ENCODE peak calls at places on chromosomes 2 and 18, in seven cellular contexts. U is HCT116, D is MM.1S, Q is PC-3, W is GM23338, C is hepatocyte, Z is neural progenitor cell. M is an unnamed sample.

GRCh38 chr2:239167011-239167673 is 233.7 kb downstream of the HDAC4 start:
- DNase-seq in Z (no peak), D (no peak), C (no peak), W (no peak), U (no peak), Q (no peak), M (no peak)

GRCh38 chr18:67232406-67232805 is 284.1 kb downstream of the DSEL start:
- DNase-seq in U (no peak), Q (peak; percentile 67), C (no peak), Z (no peak), D (no peak), W (peak; percentile 29), M (peak; percentile 88)

GRCh38 chr2:5365871-5366461 is 326.2 kb upstream of the SOX11 start:
- DNase-seq in C (peak; percentile 89), W (peak; percentile 82), Z (peak; percentile 88), U (no peak), D (peak; percentile 63), Q (peak; percentile 78), M (peak; percentile 11)

GRCh38 chr2:109173311-109174171 is 44.5 kb downstream of the SH3RF3 start:
- DNase-seq in D (no peak), Z (peak; percentile 75), W (peak; percentile 33), Q (no peak), C (peak; percentile 48), U (no peak), M (peak; percentile 93)

GRCh38 chr2:68766378-68766845 is 31.8 kb downstream of the ARHGAP25 start:
- DNase-seq in Q (no peak), Z (no peak), W (no peak), D (peak; percentile 84), U (no peak), C (peak; percentile 66), M (no peak)

GRCh38 chr2:119022678-119023077 is 80.7 kb downstream of the MARCO start:
- DNase-seq in Z (no peak), Q (no peak), D (no peak), U (no peak), W (no peak), C (no peak), M (no peak)

GRCh38 chr2:117982376-117983033 is 31.4 kb downstream of the CCDC93 start:
- DNase-seq in D (no peak), Z (peak; percentile 32), W (peak; percentile 67), C (no peak), U (no peak), Q (no peak), M (no peak)

GRCh38 chr2:18883626-18884456 is 294.5 kb upstream of the NT5C1B start:
- DNase-seq in Z (peak; percentile 11), C (no peak), Q (peak; percentile 69), U (peak; percentile 7), W (peak; percentile 37), D (peak; percentile 38), M (peak; percentile 61)

GRCh38 chr2:143950675-143951074 is 569.2 kb downstream of the ZEB2 start:
- DNase-seq in D (no peak), Z (no peak), W (no peak), Q (peak; percentile 29), U (no peak), C (no peak), M (no peak)

GRCh38 chr2:143948710-143949109 is 571.2 kb downstream of the ZEB2 start:
- DNase-seq in Z (no peak), C (no peak), Q (no peak), U (no peak), W (no peak), D (no peak), M (peak; percentile 49)

GRCh38 chr2:143953386-143953785 is 566.5 kb downstream of the ZEB2 start:
- DNase-seq in Q (no peak), D (no peak), W (no peak), C (no peak), Z (no peak), U (no peak), M (no peak)

GRCh38 chr2:143946436-143947385 is 573.2 kb downstream of the ZEB2 start:
- DNase-seq in U (no peak), C (no peak), W (no peak), D (no peak), Q (no peak), Z (no peak), M (peak; percentile 67)

GRCh38 chr2:143949121-143949848 is 570.6 kb downstream of the ZEB2 start:
- DNase-seq in W (no peak), D (no peak), U (no peak), C (no peak), Z (no peak), Q (no peak), M (peak; percentile 55)
- TF ChIP-seq EZH2phosphoT487 in W (no peak), D (no peak), U (no peak), C (no peak), Z (no peak), Q (no peak), M (no peak)

GRCh38 chr2:37325625-37326071 is 1.0 kb upstream of the PRKD3 start:
- DNase-seq in D (peak; percentile 35), Z (no peak), C (no peak), U (no peak), Q (no peak), W (no peak), M (no peak)
- TF ChIP-seq EZH2 in D (no peak), Z (no peak), C (no peak), U (no peak), Q (no peak), W (no peak), M (no peak)

GRCh38 chr2:9844036-9844483 is 786 bp downstream of the TAF1B start:
- DNase-seq in U (no peak), W (peak; percentile 29), D (peak; percentile 32), Z (peak; percentile 25), Q (peak; percentile 40), C (no peak), M (peak; percentile 68)

GRCh38 chr2:9846554-9846953 is 3.3 kb downstream of the TAF1B start:
- DNase-seq in U (no peak), C (no peak), Q (peak; percentile 75), W (no peak), D (no peak), Z (no peak), M (peak; percentile 43)

GRCh38 chr2:9843229-9844035 is at the start of gene TAF1B:
- DNase-seq in D (peak; percentile 92), Q (peak; percentile 96), Z (peak; percentile 97), U (peak; percentile 91), W (peak; percentile 98), C (peak; percentile 96), M (peak; percentile 98)

GRCh38 chr2:9844581-9844980 is 1.3 kb downstream of the TAF1B start:
- DNase-seq in Q (peak; percentile 57), U (no peak), Z (no peak), C (no peak), D (peak; percentile 59), W (no peak), M (peak; percentile 53)

DNA sequence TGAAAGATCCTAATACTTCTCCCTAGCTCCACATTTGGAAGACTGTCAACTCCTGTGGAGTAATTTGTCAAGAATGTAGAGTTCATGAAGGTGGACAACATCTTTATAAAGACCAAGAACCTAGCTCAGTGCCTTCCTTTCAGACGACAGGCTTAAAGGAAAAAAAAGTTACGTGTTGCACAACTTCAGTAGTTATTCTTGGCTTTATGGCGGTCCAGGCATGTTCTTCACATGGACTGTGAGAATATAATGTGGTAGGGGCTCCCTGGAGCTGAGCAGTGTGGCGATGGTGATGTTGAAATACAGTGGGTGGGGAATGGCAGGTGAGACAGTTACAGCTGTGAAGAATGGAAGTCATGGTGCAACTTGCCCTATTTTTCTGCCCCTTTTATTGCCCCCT is 3.9 kb downstream of the TAF1B start:
- DNase-seq in D (no peak), U (no peak), W (no peak), C (no peak), Z (no peak), Q (peak; percentile 34), M (peak; percentile 13)
- H3K4me2 ChIP-seq in D (no peak overlapping the region), U (no peak overlapping the region), W (no peak overlapping the region), C (no peak overlapping the region), Z (no peak overlapping the region), Q (peak overlapping the region; percentile 67), M (no peak overlapping the region)

DNA sequence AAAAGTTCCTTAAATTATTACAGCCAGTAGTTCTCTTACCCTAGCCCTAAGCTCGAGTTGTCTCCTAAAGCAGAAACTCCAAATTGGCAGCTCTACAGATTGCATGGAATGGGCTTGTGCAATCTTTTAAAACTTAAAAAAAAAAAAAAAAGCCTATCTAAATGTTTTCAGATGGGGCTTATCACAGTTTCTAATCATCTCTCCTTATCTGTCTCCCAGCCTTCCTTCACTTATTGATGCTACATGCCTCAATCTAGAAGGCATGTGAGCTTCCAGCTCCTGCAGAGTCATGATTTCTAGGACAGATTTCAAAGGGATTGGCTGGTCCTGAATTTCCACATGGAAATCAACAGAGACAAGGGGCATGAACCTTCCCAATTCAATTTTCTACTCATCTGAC is 33.1 kb upstream of the PELI1 start:
- DNase-seq in Q (no peak), W (no peak), D (no peak), C (no peak), U (no peak), Z (no peak), M (peak; percentile 46)
- TF ChIP-seq EZH2phosphoT487 in Q (no peak), W (no peak), D (no peak), C (no peak), U (no peak), Z (no peak), M (no peak)

DNA sequence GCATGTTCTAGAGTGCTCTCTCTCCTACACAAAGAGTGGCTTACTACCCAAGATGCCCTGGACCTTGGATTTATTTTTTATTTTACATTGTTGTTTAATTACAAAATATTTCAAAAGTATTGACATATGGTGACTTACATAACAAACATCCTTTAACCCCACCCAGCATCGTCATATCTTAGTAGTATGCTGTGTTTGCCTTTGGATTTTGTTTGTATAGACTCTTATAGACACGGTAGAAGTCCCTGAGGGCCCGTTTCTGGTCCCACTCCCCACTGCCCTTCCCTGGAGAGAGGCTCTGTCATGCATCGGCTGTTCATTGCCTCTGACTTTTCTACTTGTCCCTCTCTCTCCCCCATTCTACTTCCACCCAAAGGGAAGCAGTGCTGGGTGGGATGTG is 112.0 kb downstream of the ZBTB7C start:
- DNase-seq in C (no peak), U (no peak), Q (peak; percentile 64), Z (no peak), D (no peak), W (no peak), M (no peak)
- TF ChIP-seq EZH2 in C (no peak), U (no peak), Q (no peak), Z (no peak), D (no peak), W (no peak), M (no peak)

DNA sequence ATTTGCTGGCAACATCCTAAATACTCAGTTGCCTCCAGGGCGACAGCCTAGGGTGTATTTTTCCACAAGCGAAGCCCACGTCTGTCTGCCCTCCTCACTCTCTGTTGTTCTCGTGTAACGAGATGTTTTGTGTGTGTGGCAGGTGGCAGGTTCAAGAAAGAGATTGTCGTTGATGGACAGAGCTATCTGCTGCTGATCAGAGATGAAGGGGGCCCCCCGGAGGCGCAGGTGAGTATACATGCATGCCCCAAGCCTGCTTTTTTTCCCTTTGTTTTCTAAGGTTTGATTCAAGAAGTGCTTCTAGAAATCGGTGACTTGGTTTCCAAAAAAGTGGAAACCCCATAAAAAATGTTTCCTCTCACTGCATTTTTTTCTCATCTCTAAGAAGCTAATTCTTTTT is 247.0 kb downstream of the AGAP1 start:
- DNase-seq in U (no peak), Q (peak; percentile 42), C (peak; percentile 48), D (peak; percentile 31), Z (peak; percentile 62), W (peak; percentile 84), M (no peak)
- H3K4me2 ChIP-seq in U (no peak overlapping the region), Q (no peak overlapping the region), C (no peak overlapping the region), D (no peak overlapping the region), Z (no peak overlapping the region), W (no peak overlapping the region), M (no peak overlapping the region)

M was measured in GM23248.